ENCODE peak calls at places on chromosomes 7 and 10, in nine cellular contexts. B, G, F, S, U, R, C, O and J are unnamed samples.

GRCh38 chr10:128375171-128375570 is 248.9 kb upstream of the MKI67 start:
- DNase-seq in G (no peak), F (no peak), S (no peak), B (no peak), R (no peak), O (no peak), U (no peak), C (no peak), J (no peak)

GRCh38 chr7:8035647-8036518 is 67.3 kb downstream of the GLCCI1 start:
- DNase-seq in R (no peak), G (peak), U (no peak), C (peak), S (peak), B (peak), F (no peak), O (no peak), J (no peak)

GRCh38 chr7:77254429-77254828 is 54.8 kb upstream of the FGL2 start:
- DNase-seq in G (no peak), R (no peak), U (no peak), C (no peak), F (no peak), S (peak), O (no peak), B (no peak), J (no peak)

GRCh38 chr10:97849101-97849490 is 547 bp upstream of the GOLGA7B start:
- DNase-seq in C (no peak), G (no peak), B (no peak), U (no peak), F (no peak), S (no peak), O (no peak), R (no peak), J (no peak)

GRCh38 chr10:101444499-101444898 is 90.5 kb downstream of the BTRC start:
- DNase-seq in F (no peak), B (no peak), G (no peak), C (no peak), R (no peak), O (no peak), U (no peak), S (no peak), J (no peak)

GRCh38 chr10:89278034-89278535 is 23.8 kb upstream of the IFIT2 start:
- DNase-seq in F (no peak), C (no peak), S (peak), B (no peak), O (no peak), G (no peak), U (no peak), R (no peak), J (no peak)

GRCh38 chr7:85103352-85103751 is 83.5 kb downstream of the SEMA3D start:
- DNase-seq in S (no peak), O (no peak), B (no peak), U (no peak), R (no peak), G (no peak), F (no peak), C (no peak), J (no peak)

GRCh38 chr7:159049266-159050025 is 95.2 kb downstream of the VIPR2 start:
- DNase-seq in F (no peak), S (no peak), B (no peak), C (no peak), G (no peak), U (no peak), O (peak), R (peak), J (no peak)

GRCh38 chr7:65233409-65234034 is 140.1 kb upstream of the ZNF92 start:
- DNase-seq in R (no peak), C (peak), U (no peak), G (no peak), S (no peak), F (no peak), B (no peak), O (no peak), J (no peak)

GRCh38 chr10:4391683-4392082 is 434.3 kb upstream of the AKR1E2 start:
- DNase-seq in R (no peak), U (peak), F (no peak), G (no peak), S (no peak), O (no peak), C (no peak), B (no peak), J (no peak)

GRCh38 chr7:28348631-28349030 is 63.7 kb upstream of the CREB5 start:
- DNase-seq in O (no peak), S (no peak), U (no peak), B (no peak), G (no peak), R (no peak), C (no peak), F (no peak), J (no peak)

GRCh38 chr10:80468002-80468401 is 13.9 kb downstream of the TSPAN14 start:
- DNase-seq in S (no peak), O (peak), B (no peak), U (peak), G (peak), R (peak), F (peak), C (no peak), J (peak)

GRCh38 chr10:98340261-98340675 is 72.3 kb upstream of the LOXL4 start:
- DNase-seq in S (peak), R (no peak), B (peak), C (no peak), G (no peak), F (no peak), O (no peak), U (no peak), J (no peak)

GRCh38 chr10:80488539-80489066 is 34.5 kb downstream of the TSPAN14 start:
- DNase-seq in F (no peak), G (no peak), O (peak), C (no peak), U (no peak), B (no peak), S (no peak), R (no peak), J (no peak)

GRCh38 chr10:129391464-129391863 is 75.6 kb upstream of the MGMT start:
- DNase-seq in O (no peak), U (no peak), C (no peak), S (no peak), F (no peak), B (no peak), G (no peak), R (no peak), J (no peak)

GRCh38 chr10:131574707-131575430 is 263.3 kb upstream of the TCERG1L start:
- DNase-seq in B (no peak), F (no peak), O (no peak), C (no peak), G (no peak), U (no peak), R (no peak), S (no peak), J (no peak)

GRCh38 chr10:102802920-102803534 is 34.2 kb downstream of the CYP17A1 start:
- DNase-seq in O (no peak), U (peak), G (no peak), S (peak), C (no peak), F (no peak), B (no peak), R (no peak), J (no peak)

GRCh38 chr10:34580643-34581042 is 234.5 kb downstream of the PARD3 start:
- DNase-seq in O (no peak), C (no peak), F (no peak), B (no peak), R (no peak), S (peak), U (no peak), G (no peak), J (no peak)

GRCh38 chr7:102288285-102288930 is 1.7 kb downstream of the SH2B2 start:
- DNase-seq in F (no peak), O (no peak), R (no peak), B (peak), U (no peak), S (no peak), C (no peak), G (no peak), J (no peak)

GRCh38 chr7:142805350-142806020 is 34.7 kb downstream of the PRSS2 start:
- DNase-seq in F (no peak), B (no peak), G (no peak), S (no peak), O (no peak), U (no peak), R (no peak), C (no peak), J (no peak)

GRCh38 chr10:43206391-43207235 is 60.3 kb downstream of the RASGEF1A start:
- DNase-seq in F (no peak), G (no peak), U (peak), C (no peak), B (no peak), R (peak), S (no peak), O (peak), J (no peak)

GRCh38 chr10:69883256-69883655 is 81.5 kb downstream of the COL13A1 start:
- DNase-seq in O (no peak), C (no peak), F (no peak), G (no peak), R (no peak), S (no peak), U (no peak), B (no peak), J (no peak)

GRCh38 chr7:99499356-99499712 is 747 bp downstream of the ZNF394 start:
- DNase-seq in S (peak), B (peak), R (peak), U (no peak), F (no peak), G (no peak), C (no peak), O (no peak), J (no peak)

GRCh38 chr7:13981070-13981469 is 8.4 kb downstream of the ETV1 start:
- DNase-seq in F (no peak), R (no peak), B (no peak), G (no peak), U (no peak), C (no peak), S (peak), O (no peak), J (no peak)

GRCh38 chr7:2687881-2688318 is at the start of gene AMZ1:
- DNase-seq in O (no peak), U (no peak), C (no peak), S (no peak), R (no peak), F (no peak), G (no peak), B (no peak), J (no peak)

GRCh38 chr7:131603932-131604331 is 47.5 kb upstream of the PODXL start:
- DNase-seq in O (no peak), R (no peak), G (no peak), F (no peak), C (no peak), B (no peak), U (no peak), S (no peak), J (no peak)

GRCh38 chr7:111147708-111148107 is 56.8 kb downstream of the LRRN3 start:
- DNase-seq in G (no peak), B (no peak), F (no peak), R (no peak), O (no peak), C (no peak), S (no peak), U (no peak), J (no peak)